ENCODE peak calls at places on chromosomes 16 and 17, in ten cellular contexts. K is sigmoid colon, A is stomach, O is transverse colon, M is GM12878, D is H1, X is HCT116, S is spleen, C is vagina, W is GM23338. L is an unnamed sample.

GRCh38 chr17:65593092-65593869 is 31.8 kb upstream of the AXIN2 start:
- DNase-seq in K (no peak), X (no peak), C (no peak), A (no peak), M (no peak), S (no peak), O (no peak), W (no peak), D (no peak), L (no peak)

GRCh38 chr16:49348408-49349176 is 25.0 kb upstream of the C16orf78 start:
- DNase-seq in X (peak), W (peak), C (no peak), M (no peak), A (no peak), K (no peak), O (no peak), S (no peak), D (no peak), L (no peak)

GRCh38 chr16:47492428-47493357 is 31.6 kb downstream of the PHKB start:
- DNase-seq in A (peak), M (peak), S (peak), W (peak), X (no peak), C (no peak), O (peak), K (peak), D (no peak), L (no peak)

GRCh38 chr16:55542459-55543082 is 23.9 kb upstream of the CAPNS2 start:
- DNase-seq in K (no peak), W (no peak), O (no peak), X (no peak), D (no peak), C (no peak), S (no peak), A (no peak), M (no peak), L (no peak)

GRCh38 chr17:44536090-44536960 is 21.0 kb upstream of the FZD2 start:
- DNase-seq in W (peak), A (no peak), O (no peak), K (no peak), D (no peak), S (peak), X (no peak), C (no peak), M (no peak), L (no peak)

GRCh38 chr17:7403043-7403901 is 625 bp downstream of the TMEM256 start:
- DNase-seq in K (peak), S (peak), A (peak), W (peak), M (no peak), X (peak), O (peak), D (no peak), C (no peak), L (no peak)

GRCh38 chr17:34581446-34582184 is 2.2 kb downstream of the TMEM132E start:
- DNase-seq in M (no peak), O (no peak), D (no peak), X (no peak), C (no peak), K (no peak), A (no peak), S (no peak), W (peak), L (peak)

GRCh38 chr16:88901718-88902337 is 35.4 kb upstream of the PABPN1L start:
- DNase-seq in D (no peak), A (no peak), W (peak), K (no peak), M (no peak), X (no peak), C (no peak), S (no peak), O (no peak), L (no peak)

GRCh38 chr16:65672960-65673359 is 551.1 kb upstream of the CDH11 start:
- DNase-seq in K (no peak), W (no peak), D (no peak), S (no peak), M (no peak), X (no peak), A (no peak), C (peak), O (no peak), L (no peak)

GRCh38 chr16:66128363-66128725 is 238.1 kb upstream of the CDH5 start:
- DNase-seq in O (no peak), M (no peak), D (no peak), A (no peak), C (no peak), S (no peak), K (no peak), W (no peak), X (no peak), L (no peak)

GRCh38 chr16:89366561-89367537 is 123.5 kb downstream of the ANKRD11 start:
- DNase-seq in X (no peak), K (no peak), W (no peak), A (no peak), D (no peak), M (no peak), C (no peak), S (no peak), O (no peak), L (no peak)

GRCh38 chr17:81966343-81967243 is 5.6 kb upstream of the NOTUM start:
- DNase-seq in A (peak), W (peak), S (peak), D (no peak), O (peak), K (peak), M (no peak), X (no peak), C (no peak), L (no peak)

GRCh38 chr17:55726440-55726839 is 3.8 kb upstream of the TMEM100 start:
- DNase-seq in O (peak), D (no peak), W (no peak), C (no peak), A (peak), S (no peak), M (no peak), X (no peak), K (peak), L (peak)

GRCh38 chr16:31157136-31157535 is 7.3 kb upstream of the PRSS36 start:
- DNase-seq in S (no peak), K (no peak), D (no peak), C (no peak), A (no peak), X (no peak), W (no peak), O (peak), M (no peak), L (no peak)

GRCh38 chr16:85036398-85037049 is 8.9 kb downstream of the KIAA0513 start:
- DNase-seq in W (no peak), C (no peak), O (no peak), D (no peak), M (no peak), K (no peak), X (no peak), S (no peak), A (no peak), L (no peak)

GRCh38 chr17:34672176-34672785 is 92.9 kb downstream of the TMEM132E start:
- DNase-seq in C (peak), M (no peak), X (no peak), A (no peak), W (no peak), S (no peak), K (no peak), D (no peak), O (no peak), L (no peak)

GRCh38 chr17:76791053-76791980 is 53.4 kb downstream of the MFSD11 start:
- DNase-seq in A (peak), W (no peak), O (peak), X (no peak), C (no peak), D (no peak), K (no peak), S (peak), M (peak), L (no peak)

GRCh38 chr17:7589204-7589868 is 558 bp downstream of the SOX15 start:
- DNase-seq in S (peak), K (peak), M (no peak), X (no peak), C (no peak), W (peak), D (no peak), A (peak), O (peak), L (peak)

DNA sequence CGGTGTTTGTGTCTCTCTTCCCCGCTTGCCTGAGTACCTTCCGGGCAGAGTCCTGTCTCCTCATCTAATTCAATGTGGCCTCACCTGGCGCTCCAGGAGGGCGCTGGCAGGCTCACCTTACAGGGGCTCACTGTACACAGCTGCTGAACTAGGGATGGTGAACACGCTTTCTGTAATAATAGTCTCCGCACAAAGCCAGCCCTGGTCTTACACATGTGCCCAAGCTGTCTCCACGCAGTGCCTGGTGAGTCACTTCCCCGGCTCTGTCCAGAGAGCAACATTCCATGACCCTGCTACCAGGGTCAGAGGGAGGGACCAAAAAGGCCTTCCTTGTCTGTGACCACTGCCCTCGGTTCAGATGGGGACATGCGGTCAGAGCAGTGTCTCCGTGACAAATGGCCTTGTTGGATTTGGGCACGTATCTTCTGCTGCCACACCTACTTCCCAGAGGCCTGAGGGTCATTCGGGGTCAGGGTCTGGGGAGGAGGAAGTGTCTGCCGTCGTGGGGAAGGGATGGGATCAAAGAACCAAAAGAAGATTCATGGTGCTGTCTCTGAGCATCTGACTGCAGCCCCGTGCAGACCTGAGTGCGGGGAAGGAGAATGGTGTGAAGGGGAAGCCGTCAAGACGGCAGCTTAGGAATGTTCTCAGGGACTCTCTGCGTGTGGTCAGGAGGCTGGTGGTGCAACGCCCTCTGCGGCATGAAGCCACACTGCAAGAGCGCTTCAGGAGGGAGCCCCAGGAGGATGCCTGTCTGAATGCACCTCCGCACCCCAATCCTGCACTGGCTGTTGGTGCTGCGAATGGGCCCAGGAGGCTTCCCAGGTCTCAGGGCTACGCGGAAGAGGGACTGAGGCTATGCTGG is 68.8 kb downstream of the IL21R start:
- DNase-seq in X (no peak), C (no peak), D (no peak), A (no peak), K (no peak), O (no peak), W (no peak), M (no peak), S (peak), L (no peak)
- H3K27ac ChIP-seq in X (no peak), C (no peak), D (no peak), A (no peak), K (no peak), O (no peak), W (no peak), M (no peak), S (peak), L (no peak)

DNA sequence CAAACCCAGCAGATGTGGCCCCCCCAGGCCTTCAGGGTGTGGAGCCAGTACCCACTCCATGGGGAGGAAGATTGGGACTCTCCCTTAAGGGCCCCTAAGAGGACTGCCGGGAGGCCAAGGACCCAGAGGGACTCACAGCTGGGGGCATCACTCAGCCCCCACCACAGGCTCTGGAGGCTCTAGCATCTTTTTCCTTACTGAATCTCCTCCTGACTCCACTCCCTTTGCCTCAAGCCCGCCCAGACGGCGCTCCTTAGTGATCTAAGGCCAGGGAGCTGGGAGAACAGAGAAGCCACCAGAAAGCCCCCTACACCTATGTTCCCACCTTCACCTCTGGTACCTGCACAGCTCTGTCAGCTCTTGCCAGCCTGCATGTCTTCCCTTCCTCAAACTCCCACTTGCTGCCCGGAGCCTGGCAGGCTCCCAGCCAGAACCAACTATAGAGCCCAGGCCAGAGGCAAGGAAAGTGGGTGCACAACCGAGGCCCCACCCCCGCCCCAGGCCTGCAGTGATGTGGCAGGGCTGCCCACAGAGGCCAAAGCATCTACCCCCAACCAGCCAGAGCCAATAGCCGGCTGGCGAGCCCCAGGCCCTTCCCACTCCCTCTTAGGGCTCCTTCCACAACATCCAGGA is 22.3 kb upstream of the MPO start:
- DNase-seq in X (no peak), K (peak), M (no peak), W (no peak), A (peak), O (no peak), D (no peak), S (no peak), C (peak), L (no peak)
- TF ChIP-seq POLR2AphosphoS5 in X (no peak), K (no peak), M (no peak), W (no peak), A (no peak), O (no peak), D (no peak), S (no peak), C (no peak), L (no peak)

GRCh38 chr16:87436225-87437172 is 44.4 kb downstream of the MAP1LC3B start:
- DNase-seq in K (no peak), C (no peak), W (no peak), D (no peak), X (no peak), O (no peak), M (no peak), S (no peak), A (no peak), L (no peak)

GRCh38 chr16:87438611-87438985 is 46.5 kb downstream of the MAP1LC3B start:
- DNase-seq in K (no peak), O (no peak), D (no peak), M (no peak), A (no peak), S (no peak), W (no peak), X (no peak), C (no peak), L (no peak)

GRCh38 chr16:87435399-87436224 is 43.5 kb downstream of the MAP1LC3B start:
- DNase-seq in C (no peak), M (no peak), D (no peak), W (no peak), A (no peak), O (no peak), X (no peak), K (no peak), S (no peak), L (no peak)

GRCh38 chr16:87437911-87438610 is 45.9 kb downstream of the MAP1LC3B start:
- DNase-seq in D (no peak), A (no peak), O (no peak), W (no peak), C (no peak), K (no peak), X (no peak), M (no peak), S (no peak), L (no peak)

GRCh38 chr16:87437327-87437726 is 45.2 kb downstream of the MAP1LC3B start:
- DNase-seq in W (no peak), O (no peak), C (no peak), K (no peak), S (no peak), X (no peak), A (no peak), M (no peak), D (no peak), L (no peak)
- TF ChIP-seq CTCF in W (no peak), O (no peak), C (no peak), K (no peak), S (no peak), X (no peak), A (no peak), M (no peak), D (no peak), L (no peak)

GRCh38 chr17:50129946-50130777 is at the start of gene SAMD14:
- DNase-seq in S (no peak), W (peak), C (no peak), M (no peak), X (no peak), O (no peak), K (no peak), A (no peak), D (no peak), L (no peak)
- H3K27ac ChIP-seq in S (peak), W (no peak), C (peak), M (no peak), X (no peak), O (peak), K (no peak), A (peak), D (no peak), L (no peak)

DNA sequence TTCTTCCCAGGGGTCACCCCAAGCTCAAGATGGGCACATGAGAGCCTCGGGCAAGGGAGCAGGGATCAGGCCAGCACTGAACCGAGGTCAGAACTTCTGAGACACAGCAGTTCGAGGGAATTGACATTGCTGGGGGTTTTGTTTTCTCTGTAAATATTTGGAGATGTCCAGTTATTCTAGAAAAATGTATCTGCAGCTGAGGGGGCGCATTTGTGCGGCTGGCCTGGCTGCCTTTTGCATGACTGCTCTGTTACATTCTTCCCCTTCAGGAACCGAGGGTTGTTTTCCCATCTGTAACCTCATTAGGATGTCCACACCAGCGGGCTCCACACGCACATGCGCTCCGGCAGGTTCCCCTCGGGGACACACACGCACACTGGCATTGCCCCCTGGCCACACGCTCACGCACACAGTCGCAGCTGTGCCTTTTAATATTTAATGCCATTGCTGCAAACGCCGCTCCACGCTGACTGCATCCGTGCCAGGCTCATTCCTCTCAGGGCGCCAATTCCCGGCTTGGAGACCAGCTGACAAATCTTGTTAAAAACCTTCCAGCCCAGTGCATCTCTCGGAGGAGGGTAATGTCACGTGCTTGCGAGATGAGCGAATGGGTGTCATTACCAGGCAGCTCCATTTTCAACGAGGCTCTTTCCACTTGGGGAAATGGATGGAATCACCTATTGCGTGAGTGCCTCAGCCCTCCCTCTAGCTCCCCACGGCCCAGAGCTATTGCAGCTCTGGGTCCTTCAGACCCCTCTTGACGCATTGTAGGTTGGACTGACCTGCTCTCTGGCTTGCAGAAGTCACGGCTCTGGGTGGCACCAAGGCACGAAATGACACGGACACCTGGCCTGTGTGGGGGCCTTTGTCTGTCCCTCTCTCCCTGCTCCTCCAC is 13.2 kb downstream of the CCR7 start:
- DNase-seq in S (peak), W (no peak), C (no peak), K (peak), A (peak), D (no peak), M (no peak), O (peak), X (no peak), L (peak)
- TF ChIP-seq POLR2AphosphoS5 in S (peak), W (no peak), C (peak), K (peak), A (peak), D (no peak), M (peak), O (no peak), X (no peak), L (peak)

GRCh38 chr17:33178641-33179040 is 114.5 kb downstream of the ASIC2 start:
- DNase-seq in K (no peak), O (no peak), C (no peak), W (no peak), M (no peak), D (no peak), S (no peak), A (no peak), X (no peak), L (no peak)

GRCh38 chr17:33171931-33172330 is 121.2 kb downstream of the ASIC2 start:
- DNase-seq in X (no peak), D (no peak), M (no peak), W (no peak), O (no peak), C (no peak), S (no peak), A (no peak), K (no peak), L (no peak)

GRCh38 chr17:33169580-33170285 is 123.4 kb downstream of the ASIC2 start:
- DNase-seq in M (no peak), A (no peak), X (no peak), C (no peak), S (no peak), W (no peak), D (no peak), K (no peak), O (no peak), L (no peak)

GRCh38 chr17:33175565-33175964 is 117.5 kb downstream of the ASIC2 start:
- DNase-seq in A (no peak), W (peak), K (no peak), C (no peak), S (no peak), X (no peak), M (no peak), D (no peak), O (no peak), L (no peak)
- TF ChIP-seq CTCF in A (no peak), W (no peak), K (no peak), C (no peak), S (no peak), X (no peak), M (no peak), D (no peak), O (no peak), L (no peak)

GRCh38 chr16:3362931-3363330 is 7.2 kb downstream of the OR2C1 start:
- DNase-seq in O (no peak), S (no peak), C (no peak), X (no peak), A (no peak), M (no peak), W (no peak), D (no peak), K (no peak), L (no peak)

GRCh38 chr16:3363793-3364192 is 8.1 kb downstream of the OR2C1 start:
- DNase-seq in A (no peak), D (no peak), S (no peak), W (peak), X (peak), M (no peak), O (no peak), C (no peak), K (no peak), L (no peak)

GRCh38 chr16:3369073-3369472 is 13.4 kb downstream of the OR2C1 start:
- DNase-seq in D (no peak), A (no peak), M (no peak), O (no peak), W (no peak), C (no peak), K (no peak), X (no peak), S (no peak), L (no peak)

DNA sequence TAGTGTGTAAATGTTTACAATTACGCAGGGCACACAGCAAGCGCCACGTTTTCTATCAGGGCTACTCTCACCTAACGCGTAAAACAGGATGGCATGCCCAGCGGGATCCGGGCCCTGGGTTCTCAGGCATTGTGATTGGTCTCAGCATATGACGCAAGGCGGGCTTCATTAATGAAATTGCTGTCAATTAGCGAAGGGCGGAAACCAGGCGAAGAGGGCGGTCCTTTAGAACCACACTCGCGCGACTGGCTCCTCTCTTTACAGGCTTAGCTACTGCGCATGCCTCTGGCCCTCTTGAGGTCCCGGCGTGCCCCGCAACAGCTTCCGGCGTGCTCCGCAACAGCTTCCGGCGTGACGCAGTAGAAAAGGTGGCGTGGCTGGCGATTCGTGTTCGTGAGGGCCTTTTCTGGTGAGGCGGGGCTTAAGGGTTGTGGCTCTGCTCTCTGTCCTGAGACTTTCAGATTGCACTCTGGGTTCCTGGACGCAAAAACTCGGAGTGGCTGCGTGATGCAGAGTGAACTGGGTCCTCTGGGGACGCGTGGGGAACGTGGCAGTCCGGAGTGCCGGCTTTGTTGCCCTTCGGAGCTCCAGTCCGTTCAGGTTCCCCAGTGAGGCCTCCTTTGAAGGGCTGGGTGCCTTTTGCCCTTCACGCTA is 9.2 kb downstream of the OR2C1 start:
- DNase-seq in X (no peak), W (peak), D (no peak), K (peak), M (peak), O (peak), S (peak), C (no peak), A (peak), L (peak)
- H3K27ac ChIP-seq in X (no peak), W (no peak), D (no peak), K (peak), M (peak), O (peak), S (peak), C (peak), A (peak), L (peak)

GRCh38 chr16:72783716-72784320 is 264.1 kb downstream of the ZFHX3 start:
- DNase-seq in K (no peak), X (no peak), O (no peak), A (no peak), W (no peak), M (peak), S (no peak), D (no peak), C (no peak), L (no peak)
- TF ChIP-seq POLR2AphosphoS5 in K (no peak), X (no peak), O (no peak), A (no peak), W (no peak), M (no peak), S (no peak), D (no peak), C (no peak), L (no peak)

L was measured in breast epithelium.